ENCODE peak calls at places on chromosome 20, in ten cellular contexts. One of them, this sample, is unnamed.
A peak's percentile ranks its signal among the peaks of the same experiment; 100 is the strongest.

GRCh38 chr20:45752747-45753146 is 30.6 kb downstream of the SPINT4 start:
- DNase-seq in CD8-positive, alpha-beta T cell: no peak
- DNase-seq in esophagus squamous epithelium: no peak
- DNase-seq in heart right ventricle: no peak
- DNase-seq in mammary epithelial cell: peak; percentile 5
- DNase-seq in Karpas-422: no peak
- DNase-seq in breast epithelium: no peak
- DNase-seq in Peyer's patch: no peak
- DNase-seq in IMR-90: peak; percentile 6
- DNase-seq in colonic mucosa: no peak
- DNase-seq in this sample: no peak

GRCh38 chr20:45039470-45039811 is 61.5 kb downstream of the KCNS1 start:
- DNase-seq in CD8-positive, alpha-beta T cell: no peak
- DNase-seq in esophagus squamous epithelium: no peak
- DNase-seq in heart right ventricle: no peak
- DNase-seq in mammary epithelial cell: no peak
- DNase-seq in Karpas-422: peak; percentile 77
- DNase-seq in breast epithelium: no peak
- DNase-seq in Peyer's patch: no peak
- DNase-seq in IMR-90: no peak
- DNase-seq in colonic mucosa: no peak
- DNase-seq in this sample: no peak

GRCh38 chr20:50932016-50932338 is 740 bp upstream of the ADNP start:
- DNase-seq in CD8-positive, alpha-beta T cell: no peak
- DNase-seq in esophagus squamous epithelium: no peak
- DNase-seq in heart right ventricle: no peak
- DNase-seq in mammary epithelial cell: no peak
- DNase-seq in Karpas-422: no peak
- DNase-seq in breast epithelium: no peak
- DNase-seq in Peyer's patch: no peak
- DNase-seq in IMR-90: no peak
- DNase-seq in colonic mucosa: no peak
- DNase-seq in this sample: no peak

GRCh38 chr20:55953201-55953600 is 52.1 kb downstream of the CBLN4 start:
- DNase-seq in CD8-positive, alpha-beta T cell: no peak
- DNase-seq in esophagus squamous epithelium: no peak
- DNase-seq in heart right ventricle: no peak
- DNase-seq in mammary epithelial cell: peak; percentile 28
- DNase-seq in Karpas-422: no peak
- DNase-seq in breast epithelium: no peak
- DNase-seq in Peyer's patch: no peak
- DNase-seq in IMR-90: no peak
- DNase-seq in colonic mucosa: no peak
- DNase-seq in this sample: no peak

GRCh38 chr20:6104493-6105188 is 18.2 kb downstream of the FERMT1 start:
- DNase-seq in CD8-positive, alpha-beta T cell: no peak
- DNase-seq in esophagus squamous epithelium: no peak
- DNase-seq in heart right ventricle: no peak
- DNase-seq in mammary epithelial cell: no peak
- DNase-seq in Karpas-422: no peak
- DNase-seq in breast epithelium: no peak
- DNase-seq in Peyer's patch: no peak
- DNase-seq in IMR-90: peak; percentile 34
- DNase-seq in colonic mucosa: no peak
- DNase-seq in this sample: no peak

GRCh38 chr20:17036546-17036945 is 190.3 kb upstream of the PCSK2 start:
- DNase-seq in CD8-positive, alpha-beta T cell: no peak
- DNase-seq in esophagus squamous epithelium: no peak
- DNase-seq in heart right ventricle: no peak
- DNase-seq in mammary epithelial cell: no peak
- DNase-seq in Karpas-422: no peak
- DNase-seq in breast epithelium: no peak
- DNase-seq in Peyer's patch: no peak
- DNase-seq in IMR-90: peak; percentile 58
- DNase-seq in colonic mucosa: no peak
- DNase-seq in this sample: no peak

GRCh38 chr20:3045042-3045815 is 623 bp upstream of the MRPS26 start:
- DNase-seq in CD8-positive, alpha-beta T cell: peak; percentile 56
- DNase-seq in esophagus squamous epithelium: peak; percentile 44
- DNase-seq in heart right ventricle: no peak
- DNase-seq in mammary epithelial cell: peak; percentile 85
- DNase-seq in Karpas-422: peak; percentile 90
- DNase-seq in breast epithelium: peak; percentile 70
- DNase-seq in Peyer's patch: peak; percentile 91
- DNase-seq in IMR-90: peak; percentile 86
- DNase-seq in colonic mucosa: peak; percentile 89
- DNase-seq in this sample: no peak

GRCh38 chr20:47146703-47147102 is 209.8 kb downstream of the ZMYND8 start:
- DNase-seq in CD8-positive, alpha-beta T cell: no peak
- DNase-seq in esophagus squamous epithelium: no peak
- DNase-seq in heart right ventricle: no peak
- DNase-seq in mammary epithelial cell: peak; percentile 64
- DNase-seq in Karpas-422: no peak
- DNase-seq in breast epithelium: no peak
- DNase-seq in Peyer's patch: no peak
- DNase-seq in IMR-90: peak; percentile 73
- DNase-seq in colonic mucosa: no peak
- DNase-seq in this sample: no peak

GRCh38 chr20:32909451-32909850 is 50.7 kb downstream of the EFCAB8 start:
- DNase-seq in CD8-positive, alpha-beta T cell: no peak
- DNase-seq in esophagus squamous epithelium: no peak
- DNase-seq in heart right ventricle: no peak
- DNase-seq in mammary epithelial cell: no peak
- DNase-seq in Karpas-422: no peak
- DNase-seq in breast epithelium: no peak
- DNase-seq in Peyer's patch: no peak
- DNase-seq in IMR-90: no peak
- DNase-seq in colonic mucosa: no peak
- DNase-seq in this sample: no peak

GRCh38 chr20:53513489-53514298 is 79.9 kb downstream of the ZNF217 start:
- DNase-seq in CD8-positive, alpha-beta T cell: no peak
- DNase-seq in esophagus squamous epithelium: no peak
- DNase-seq in heart right ventricle: no peak
- DNase-seq in mammary epithelial cell: no peak
- DNase-seq in Karpas-422: no peak
- DNase-seq in breast epithelium: no peak
- DNase-seq in Peyer's patch: no peak
- DNase-seq in IMR-90: no peak
- DNase-seq in colonic mucosa: peak; percentile 66
- DNase-seq in this sample: no peak

GRCh38 chr20:63027425-63028389 is 20.9 kb upstream of the BHLHE23 start:
- DNase-seq in CD8-positive, alpha-beta T cell: no peak
- DNase-seq in esophagus squamous epithelium: no peak
- DNase-seq in heart right ventricle: peak; percentile 18
- DNase-seq in mammary epithelial cell: no peak
- DNase-seq in Karpas-422: peak; percentile 79
- DNase-seq in breast epithelium: no peak
- DNase-seq in Peyer's patch: no peak
- DNase-seq in IMR-90: no peak
- DNase-seq in colonic mucosa: no peak
- DNase-seq in this sample: no peak

GRCh38 chr20:31767805-31768204 is 28.7 kb downstream of the TPX2 start:
- DNase-seq in CD8-positive, alpha-beta T cell: no peak
- DNase-seq in esophagus squamous epithelium: no peak
- DNase-seq in heart right ventricle: no peak
- DNase-seq in mammary epithelial cell: no peak
- DNase-seq in Karpas-422: no peak
- DNase-seq in breast epithelium: no peak
- DNase-seq in Peyer's patch: no peak
- DNase-seq in IMR-90: no peak
- DNase-seq in colonic mucosa: no peak
- DNase-seq in this sample: no peak

GRCh38 chr20:6108330-6108729 is 14.5 kb downstream of the FERMT1 start:
- DNase-seq in CD8-positive, alpha-beta T cell: no peak
- DNase-seq in esophagus squamous epithelium: no peak
- DNase-seq in heart right ventricle: no peak
- DNase-seq in mammary epithelial cell: no peak
- DNase-seq in Karpas-422: no peak
- DNase-seq in breast epithelium: no peak
- DNase-seq in Peyer's patch: no peak
- DNase-seq in IMR-90: no peak
- DNase-seq in colonic mucosa: no peak
- DNase-seq in this sample: no peak

GRCh38 chr20:21944227-21944626 is 238.8 kb downstream of the PAX1 start:
- DNase-seq in CD8-positive, alpha-beta T cell: no peak
- DNase-seq in esophagus squamous epithelium: no peak
- DNase-seq in heart right ventricle: no peak
- DNase-seq in mammary epithelial cell: no peak
- DNase-seq in Karpas-422: no peak
- DNase-seq in breast epithelium: no peak
- DNase-seq in Peyer's patch: no peak
- DNase-seq in IMR-90: no peak
- DNase-seq in colonic mucosa: no peak
- DNase-seq in this sample: no peak

GRCh38 chr20:47318596-47319516 is 37.6 kb downstream of the ZMYND8 start:
- DNase-seq in CD8-positive, alpha-beta T cell: no peak
- DNase-seq in esophagus squamous epithelium: no peak
- DNase-seq in heart right ventricle: peak; percentile 76
- DNase-seq in mammary epithelial cell: peak; percentile 63
- DNase-seq in Karpas-422: no peak
- DNase-seq in breast epithelium: peak; percentile 88
- DNase-seq in Peyer's patch: peak; percentile 82
- DNase-seq in IMR-90: peak; percentile 69
- DNase-seq in colonic mucosa: peak; percentile 79
- DNase-seq in this sample: no peak

GRCh38 chr20:12201289-12201991 is 283.7 kb downstream of the BTBD3 start:
- DNase-seq in CD8-positive, alpha-beta T cell: no peak
- DNase-seq in esophagus squamous epithelium: no peak
- DNase-seq in heart right ventricle: no peak
- DNase-seq in mammary epithelial cell: peak; percentile 27
- DNase-seq in Karpas-422: no peak
- DNase-seq in breast epithelium: no peak
- DNase-seq in Peyer's patch: no peak
- DNase-seq in IMR-90: peak; percentile 16
- DNase-seq in colonic mucosa: no peak
- DNase-seq in this sample: no peak

GRCh38 chr20:12199703-12200102 is 282.0 kb downstream of the BTBD3 start:
- DNase-seq in CD8-positive, alpha-beta T cell: no peak
- DNase-seq in esophagus squamous epithelium: no peak
- DNase-seq in heart right ventricle: no peak
- DNase-seq in mammary epithelial cell: no peak
- DNase-seq in Karpas-422: no peak
- DNase-seq in breast epithelium: no peak
- DNase-seq in Peyer's patch: no peak
- DNase-seq in IMR-90: no peak
- DNase-seq in colonic mucosa: no peak
- DNase-seq in this sample: no peak

GRCh38 chr20:12203981-12204380 is 286.3 kb downstream of the BTBD3 start:
- DNase-seq in CD8-positive, alpha-beta T cell: no peak
- DNase-seq in esophagus squamous epithelium: no peak
- DNase-seq in heart right ventricle: no peak
- DNase-seq in mammary epithelial cell: no peak
- DNase-seq in Karpas-422: no peak
- DNase-seq in breast epithelium: no peak
- DNase-seq in Peyer's patch: no peak
- DNase-seq in IMR-90: no peak
- DNase-seq in colonic mucosa: no peak
- DNase-seq in this sample: no peak

GRCh38 chr20:12203399-12203798 is 285.7 kb downstream of the BTBD3 start:
- DNase-seq in CD8-positive, alpha-beta T cell: no peak
- DNase-seq in esophagus squamous epithelium: no peak
- DNase-seq in heart right ventricle: no peak
- DNase-seq in mammary epithelial cell: no peak
- DNase-seq in Karpas-422: no peak
- DNase-seq in breast epithelium: no peak
- DNase-seq in Peyer's patch: no peak
- DNase-seq in IMR-90: no peak
- DNase-seq in colonic mucosa: no peak
- DNase-seq in this sample: no peak

GRCh38 chr20:12198281-12198680 is 280.6 kb downstream of the BTBD3 start:
- DNase-seq in CD8-positive, alpha-beta T cell: no peak
- DNase-seq in esophagus squamous epithelium: no peak
- DNase-seq in heart right ventricle: no peak
- DNase-seq in mammary epithelial cell: no peak
- DNase-seq in Karpas-422: no peak
- DNase-seq in breast epithelium: no peak
- DNase-seq in Peyer's patch: no peak
- DNase-seq in IMR-90: no peak
- DNase-seq in colonic mucosa: no peak
- DNase-seq in this sample: no peak
- H3K9me3 ChIP-seq in CD8-positive, alpha-beta T cell: no peaks in the 10 kb centered on the region
- H3K9me3 ChIP-seq in esophagus squamous epithelium: no peaks in the 10 kb centered on the region
- H3K9me3 ChIP-seq in heart right ventricle: no peaks in the 10 kb centered on the region
- H3K9me3 ChIP-seq in mammary epithelial cell: no peaks in the 10 kb centered on the region
- H3K9me3 ChIP-seq in Karpas-422: peaks cover 31% of the 10 kb centered on the region
- H3K9me3 ChIP-seq in breast epithelium: no peaks in the 10 kb centered on the region
- H3K9me3 ChIP-seq in Peyer's patch: no peaks in the 10 kb centered on the region
- H3K9me3 ChIP-seq in IMR-90: no peaks in the 10 kb centered on the region
- H3K9me3 ChIP-seq in colonic mucosa: no peaks in the 10 kb centered on the region
- H3K9me3 ChIP-seq in this sample: no peaks in the 10 kb centered on the region

GRCh38 chr20:8373579-8373978 is 241.5 kb downstream of the PLCB1 start:
- DNase-seq in CD8-positive, alpha-beta T cell: no peak
- DNase-seq in esophagus squamous epithelium: no peak
- DNase-seq in heart right ventricle: no peak
- DNase-seq in mammary epithelial cell: no peak
- DNase-seq in Karpas-422: no peak
- DNase-seq in breast epithelium: no peak
- DNase-seq in Peyer's patch: no peak
- DNase-seq in IMR-90: no peak
- DNase-seq in colonic mucosa: no peak
- DNase-seq in this sample: no peak
- H3K27ac ChIP-seq in CD8-positive, alpha-beta T cell: no peak overlapping the region
- H3K27ac ChIP-seq in esophagus squamous epithelium: no peak overlapping the region
- H3K27ac ChIP-seq in heart right ventricle: no peak overlapping the region
- H3K27ac ChIP-seq in mammary epithelial cell: no peak overlapping the region
- H3K27ac ChIP-seq in Karpas-422: no peak overlapping the region
- H3K27ac ChIP-seq in breast epithelium: no peak overlapping the region
- H3K27ac ChIP-seq in Peyer's patch: no peak overlapping the region
- H3K27ac ChIP-seq in IMR-90: no peak overlapping the region
- H3K27ac ChIP-seq in colonic mucosa: no peak overlapping the region
- H3K27ac ChIP-seq in this sample: no peak overlapping the region

DNA sequence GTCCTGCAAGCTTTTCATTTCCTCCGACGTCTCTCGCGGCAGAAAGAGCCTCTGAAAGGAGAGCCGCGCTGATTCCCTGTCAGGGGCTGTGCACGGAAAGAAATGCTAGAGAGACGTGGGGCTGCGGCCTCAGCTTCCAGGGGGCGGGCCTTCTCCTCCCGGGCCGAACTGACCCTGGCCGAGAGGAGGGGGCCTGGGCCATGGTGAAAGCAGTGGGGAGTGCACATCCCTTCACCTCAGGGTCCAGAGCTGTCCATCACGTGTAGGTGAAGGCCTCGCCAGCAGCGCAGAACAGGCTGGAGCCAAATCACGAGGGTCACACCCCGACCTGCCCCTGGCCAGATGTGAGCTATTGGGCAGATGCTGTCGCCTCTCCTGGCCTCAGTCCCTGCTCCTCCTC is 220.4 kb downstream of the TAF4 start:
- DNase-seq in CD8-positive, alpha-beta T cell: no peak
- DNase-seq in esophagus squamous epithelium: no peak
- DNase-seq in heart right ventricle: no peak
- DNase-seq in mammary epithelial cell: no peak
- DNase-seq in Karpas-422: no peak
- DNase-seq in breast epithelium: no peak
- DNase-seq in Peyer's patch: no peak
- DNase-seq in IMR-90: no peak
- DNase-seq in colonic mucosa: no peak
- DNase-seq in this sample: no peak
- H3K27me3 ChIP-seq in CD8-positive, alpha-beta T cell: no peaks in the 10 kb centered on the region
- H3K27me3 ChIP-seq in esophagus squamous epithelium: no peaks in the 10 kb centered on the region
- H3K27me3 ChIP-seq in heart right ventricle: no peaks in the 10 kb centered on the region
- H3K27me3 ChIP-seq in mammary epithelial cell: no peaks in the 10 kb centered on the region
- H3K27me3 ChIP-seq in Karpas-422: no peaks in the 10 kb centered on the region
- H3K27me3 ChIP-seq in breast epithelium: peaks cover 22% of the 10 kb centered on the region
- H3K27me3 ChIP-seq in Peyer's patch: no peaks in the 10 kb centered on the region
- H3K27me3 ChIP-seq in IMR-90: no peaks in the 10 kb centered on the region
- H3K27me3 ChIP-seq in colonic mucosa: no peaks in the 10 kb centered on the region
- H3K27me3 ChIP-seq in this sample: no peaks in the 10 kb centered on the region

GRCh38 chr20:29298759-29299613 is 1958.5 kb upstream of the DEFB115 start:
- DNase-seq in CD8-positive, alpha-beta T cell: no peak
- DNase-seq in esophagus squamous epithelium: no peak
- DNase-seq in heart right ventricle: no peak
- DNase-seq in mammary epithelial cell: no peak
- DNase-seq in Karpas-422: no peak
- DNase-seq in breast epithelium: no peak
- DNase-seq in Peyer's patch: no peak
- DNase-seq in IMR-90: no peak
- DNase-seq in colonic mucosa: no peak
- DNase-seq in this sample: no peak
- H3K9me3 ChIP-seq in CD8-positive, alpha-beta T cell: no peaks in the 10 kb centered on the region
- H3K9me3 ChIP-seq in esophagus squamous epithelium: peaks cover 44% of the 10 kb centered on the region
- H3K9me3 ChIP-seq in heart right ventricle: peaks cover 21% of the 10 kb centered on the region
- H3K9me3 ChIP-seq in mammary epithelial cell: peaks cover 52% of the 10 kb centered on the region
- H3K9me3 ChIP-seq in Karpas-422: peaks cover 23% of the 10 kb centered on the region
- H3K9me3 ChIP-seq in breast epithelium: peaks cover 58% of the 10 kb centered on the region
- H3K9me3 ChIP-seq in Peyer's patch: peaks cover 39% of the 10 kb centered on the region
- H3K9me3 ChIP-seq in IMR-90: peaks cover 49% of the 10 kb centered on the region
- H3K9me3 ChIP-seq in colonic mucosa: no peaks in the 10 kb centered on the region
- H3K9me3 ChIP-seq in this sample: no peaks in the 10 kb centered on the region